ENCODE peak calls at places on chromosomes 11 and 22, in four cellular contexts. One of them, this sample, is unnamed.

GRCh38 chr22:19879996-19880785 is 25.5 kb upstream of the GNB1L start:
- DNase-seq in H1: peak; percentile 51
- DNase-seq in mammary epithelial cell: no peak
- DNase-seq in kidney: peak; percentile 67
- DNase-seq in this sample: no peak

GRCh38 chr11:67204837-67205236 is 61.4 kb upstream of the GRK2 start:
- DNase-seq in H1: no peak
- DNase-seq in mammary epithelial cell: no peak
- DNase-seq in kidney: no peak
- DNase-seq in this sample: no peak

GRCh38 chr22:47716890-47717615 is 954.6 kb downstream of the TBC1D22A start:
- DNase-seq in H1: peak; percentile 34
- DNase-seq in mammary epithelial cell: no peak
- DNase-seq in kidney: no peak
- DNase-seq in this sample: no peak

GRCh38 chr11:85823816-85824215 is 12.9 kb upstream of the SYTL2 start:
- DNase-seq in H1: no peak
- DNase-seq in mammary epithelial cell: no peak
- DNase-seq in kidney: no peak
- DNase-seq in this sample: no peak

GRCh38 chr11:65553301-65554001 is 4.7 kb downstream of the LTBP3 start:
- DNase-seq in H1: peak; percentile 86
- DNase-seq in mammary epithelial cell: no peak
- DNase-seq in kidney: peak; percentile 77
- DNase-seq in this sample: no peak

GRCh38 chr11:70506986-70507385 is 108.7 kb downstream of the CTTN start:
- DNase-seq in H1: no peak
- DNase-seq in mammary epithelial cell: no peak
- DNase-seq in kidney: no peak
- DNase-seq in this sample: no peak

GRCh38 chr11:72238040-72238450 is 5.9 kb downstream of the PHOX2A start:
- DNase-seq in H1: peak; percentile 92
- DNase-seq in mammary epithelial cell: peak; percentile 19
- DNase-seq in kidney: no peak
- DNase-seq in this sample: no peak

GRCh38 chr11:9787981-9788521 is 124.2 kb downstream of the SWAP70 start:
- DNase-seq in H1: no peak
- DNase-seq in mammary epithelial cell: peak; percentile 38
- DNase-seq in kidney: no peak
- DNase-seq in this sample: no peak

GRCh38 chr11:100706179-100706578 is 19.1 kb downstream of the ARHGAP42 start:
- DNase-seq in H1: no peak
- DNase-seq in mammary epithelial cell: no peak
- DNase-seq in kidney: no peak
- DNase-seq in this sample: no peak

GRCh38 chr11:101003468-101003867 is 126.1 kb downstream of the PGR start:
- DNase-seq in H1: no peak
- DNase-seq in mammary epithelial cell: peak; percentile 21
- DNase-seq in kidney: no peak
- DNase-seq in this sample: no peak

GRCh38 chr11:59189986-59190385 is 18.1 kb downstream of the DTX4 start:
- DNase-seq in H1: no peak
- DNase-seq in mammary epithelial cell: no peak
- DNase-seq in kidney: no peak
- DNase-seq in this sample: no peak

GRCh38 chr11:65502852-65503603 is 4.2 kb downstream of the MALAT1 start:
- DNase-seq in H1: no peak
- DNase-seq in mammary epithelial cell: no peak
- DNase-seq in kidney: no peak
- DNase-seq in this sample: no peak

GRCh38 chr11:88335284-88335683 is 2.3 kb downstream of the CTSC start:
- DNase-seq in H1: no peak
- DNase-seq in mammary epithelial cell: no peak
- DNase-seq in kidney: no peak
- DNase-seq in this sample: no peak

GRCh38 chr22:38982008-38982927 is at the start of gene APOBEC3B:
- DNase-seq in H1: no peak
- DNase-seq in mammary epithelial cell: peak; percentile 93
- DNase-seq in kidney: peak; percentile 95
- DNase-seq in this sample: no peak

GRCh38 chr11:112128483-112129121 is 35.3 kb downstream of the IL18 start:
- DNase-seq in H1: no peak
- DNase-seq in mammary epithelial cell: peak; percentile 88
- DNase-seq in kidney: peak; percentile 80
- DNase-seq in this sample: peak; percentile 35

GRCh38 chr11:126149759-126150236 is 61.7 kb downstream of the RPUSD4 start:
- DNase-seq in H1: no peak
- DNase-seq in mammary epithelial cell: no peak
- DNase-seq in kidney: no peak
- DNase-seq in this sample: no peak

GRCh38 chr11:7637447-7638157 is 35.7 kb downstream of the CYB5R2 start:
- DNase-seq in H1: no peak
- DNase-seq in mammary epithelial cell: peak; percentile 58
- DNase-seq in kidney: no peak
- DNase-seq in this sample: no peak

GRCh38 chr11:79466411-79466810 is 25.6 kb upstream of the TENM4 start:
- DNase-seq in H1: no peak
- DNase-seq in mammary epithelial cell: peak; percentile 27
- DNase-seq in kidney: no peak
- DNase-seq in this sample: no peak

GRCh38 chr11:100563541-100564280 is 123.4 kb upstream of the ARHGAP42 start:
- DNase-seq in H1: no peak
- DNase-seq in mammary epithelial cell: peak; percentile 3
- DNase-seq in kidney: no peak
- DNase-seq in this sample: no peak

GRCh38 chr11:19739872-19740271 is 27.2 kb downstream of the NAV2 start:
- DNase-seq in H1: peak; percentile 57
- DNase-seq in mammary epithelial cell: no peak
- DNase-seq in kidney: no peak
- DNase-seq in this sample: no peak

GRCh38 chr11:111162306-111162705 is 83.2 kb upstream of the POU2AF2 start:
- DNase-seq in H1: no peak
- DNase-seq in mammary epithelial cell: peak; percentile 24
- DNase-seq in kidney: no peak
- DNase-seq in this sample: no peak

DNA sequence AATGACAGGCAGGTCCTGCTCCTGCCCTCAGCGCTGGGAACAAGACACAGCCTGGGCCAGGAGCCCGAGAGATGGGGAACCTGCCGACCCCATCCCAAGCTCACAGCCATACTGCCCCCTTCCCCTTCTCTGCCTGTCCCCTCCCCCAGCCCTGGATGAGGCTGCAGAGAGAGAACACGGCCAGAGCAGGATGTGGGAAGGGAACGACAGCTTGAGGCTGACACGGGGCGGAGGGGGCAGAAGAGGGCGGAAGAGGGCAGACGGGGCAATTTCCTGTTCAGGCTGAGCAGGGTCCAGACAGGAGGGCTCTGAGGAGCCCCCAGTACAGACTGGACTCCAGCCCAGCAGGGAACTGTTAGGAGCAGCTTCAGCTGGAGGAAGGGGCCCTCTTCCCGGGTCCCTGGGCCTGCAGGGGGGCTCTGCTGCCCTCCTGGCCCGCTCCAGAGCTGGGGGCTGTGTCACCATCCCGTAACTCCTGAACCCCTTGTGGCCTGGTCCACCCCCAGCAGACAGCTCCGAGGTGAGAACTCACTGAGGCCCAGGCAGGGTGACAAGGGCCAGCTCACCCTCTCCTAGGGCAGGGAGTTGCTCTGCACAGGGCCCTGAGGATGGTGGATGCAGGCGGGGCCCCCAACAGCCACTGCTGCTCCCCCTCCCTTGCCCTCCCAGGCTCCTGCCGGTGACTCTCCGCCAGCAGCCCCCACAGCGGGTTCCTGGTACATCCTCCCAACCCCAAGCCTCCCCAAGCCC is 5.7 kb downstream of the CTSD start:
- DNase-seq in H1: no peak
- DNase-seq in mammary epithelial cell: no peak
- DNase-seq in kidney: peak; percentile 81
- DNase-seq in this sample: no peak
- H3K9ac ChIP-seq in H1: no peak overlapping the region
- H3K9ac ChIP-seq in mammary epithelial cell: no peak overlapping the region
- H3K9ac ChIP-seq in kidney: no peak overlapping the region
- H3K9ac ChIP-seq in this sample: no peak overlapping the region

GRCh38 chr22:21693999-21694341 is 28.2 kb downstream of the PPIL2 start:
- DNase-seq in H1: no peak
- DNase-seq in mammary epithelial cell: no peak
- DNase-seq in kidney: no peak
- DNase-seq in this sample: no peak

GRCh38 chr22:21693333-21693998 is 27.7 kb downstream of the PPIL2 start:
- DNase-seq in H1: no peak
- DNase-seq in mammary epithelial cell: no peak
- DNase-seq in kidney: no peak
- DNase-seq in this sample: no peak

GRCh38 chr22:21694795-21695431 is 29.1 kb downstream of the PPIL2 start:
- DNase-seq in H1: no peak
- DNase-seq in mammary epithelial cell: no peak
- DNase-seq in kidney: no peak
- DNase-seq in this sample: no peak

GRCh38 chr22:21695432-21696085 is 29.7 kb downstream of the PPIL2 start:
- DNase-seq in H1: no peak
- DNase-seq in mammary epithelial cell: no peak
- DNase-seq in kidney: no peak
- DNase-seq in this sample: no peak

GRCh38 chr22:21694394-21694793 is 28.6 kb downstream of the PPIL2 start:
- DNase-seq in H1: no peak
- DNase-seq in mammary epithelial cell: no peak
- DNase-seq in kidney: no peak
- DNase-seq in this sample: no peak
- H3K36me3 ChIP-seq in H1: peaks cover 4% of the 10 kb centered on the region
- H3K36me3 ChIP-seq in mammary epithelial cell: no peaks in the 10 kb centered on the region
- H3K36me3 ChIP-seq in kidney: peaks cover 47% of the 10 kb centered on the region
- H3K36me3 ChIP-seq in this sample: peaks cover 6% of the 10 kb centered on the region

GRCh38 chr11:31939004-31939403 is 127.9 kb upstream of the PAX6 start:
- DNase-seq in H1: no peak
- DNase-seq in mammary epithelial cell: no peak
- DNase-seq in kidney: no peak
- DNase-seq in this sample: no peak
- H3K9ac ChIP-seq in H1: no peak overlapping the region
- H3K9ac ChIP-seq in mammary epithelial cell: no peak overlapping the region
- H3K9ac ChIP-seq in kidney: no peak overlapping the region
- H3K9ac ChIP-seq in this sample: no peak overlapping the region

GRCh38 chr22:29331658-29332300 is 16.3 kb upstream of the RASL10A start:
- DNase-seq in H1: no peak
- DNase-seq in mammary epithelial cell: no peak
- DNase-seq in kidney: peak; percentile 66
- DNase-seq in this sample: no peak

GRCh38 chr22:29329581-29329980 is 14.1 kb upstream of the RASL10A start:
- DNase-seq in H1: no peak
- DNase-seq in mammary epithelial cell: no peak
- DNase-seq in kidney: no peak
- DNase-seq in this sample: no peak

GRCh38 chr22:29331213-29331612 is 15.7 kb upstream of the RASL10A start:
- DNase-seq in H1: no peak
- DNase-seq in mammary epithelial cell: no peak
- DNase-seq in kidney: no peak
- DNase-seq in this sample: no peak

GRCh38 chr22:29330291-29330690 is 14.8 kb upstream of the RASL10A start:
- DNase-seq in H1: no peak
- DNase-seq in mammary epithelial cell: no peak
- DNase-seq in kidney: no peak
- DNase-seq in this sample: no peak

GRCh38 chr22:29330753-29331152 is 15.3 kb upstream of the RASL10A start:
- DNase-seq in H1: no peak
- DNase-seq in mammary epithelial cell: no peak
- DNase-seq in kidney: peak; percentile 89
- DNase-seq in this sample: no peak
- H3K36me3 ChIP-seq in H1: peaks cover 9% of the 10 kb centered on the region
- H3K36me3 ChIP-seq in mammary epithelial cell: peaks cover 1% of the 10 kb centered on the region
- H3K36me3 ChIP-seq in kidney: peaks cover 8% of the 10 kb centered on the region
- H3K36me3 ChIP-seq in this sample: no peaks in the 10 kb centered on the region

GRCh38 chr22:44304354-44304753 is 8.4 kb downstream of the SHISAL1 start:
- DNase-seq in H1: no peak
- DNase-seq in mammary epithelial cell: no peak
- DNase-seq in kidney: no peak
- DNase-seq in this sample: no peak

GRCh38 chr22:44305888-44306287 is 6.9 kb downstream of the SHISAL1 start:
- DNase-seq in H1: no peak
- DNase-seq in mammary epithelial cell: no peak
- DNase-seq in kidney: no peak
- DNase-seq in this sample: no peak

GRCh38 chr22:44307509-44308169 is 5.1 kb downstream of the SHISAL1 start:
- DNase-seq in H1: no peak
- DNase-seq in mammary epithelial cell: no peak
- DNase-seq in kidney: no peak
- DNase-seq in this sample: no peak

GRCh38 chr22:44304906-44305305 is 7.8 kb downstream of the SHISAL1 start:
- DNase-seq in H1: no peak
- DNase-seq in mammary epithelial cell: no peak
- DNase-seq in kidney: no peak
- DNase-seq in this sample: no peak

GRCh38 chr22:44305455-44305854 is 7.3 kb downstream of the SHISAL1 start:
- DNase-seq in H1: no peak
- DNase-seq in mammary epithelial cell: no peak
- DNase-seq in kidney: no peak
- DNase-seq in this sample: no peak
- H3K9ac ChIP-seq in H1: no peak overlapping the region
- H3K9ac ChIP-seq in mammary epithelial cell: no peak overlapping the region
- H3K9ac ChIP-seq in kidney: no peak overlapping the region
- H3K9ac ChIP-seq in this sample: no peak overlapping the region

GRCh38 chr22:46349681-46350080 is 14.2 kb downstream of the TRMU start:
- DNase-seq in H1: no peak
- DNase-seq in mammary epithelial cell: no peak
- DNase-seq in kidney: peak; percentile 6
- DNase-seq in this sample: no peak
- H3K36me3 ChIP-seq in H1: peaks cover 32% of the 10 kb centered on the region
- H3K36me3 ChIP-seq in mammary epithelial cell: peaks cover 25% of the 10 kb centered on the region
- H3K36me3 ChIP-seq in kidney: peaks cover 71% of the 10 kb centered on the region
- H3K36me3 ChIP-seq in this sample: peaks cover 65% of the 10 kb centered on the region

GRCh38 chr22:37591823-37592404 is 12.0 kb upstream of the LGALS2 start:
- DNase-seq in H1: no peak
- DNase-seq in mammary epithelial cell: no peak
- DNase-seq in kidney: no peak
- DNase-seq in this sample: no peak
- H3K9ac ChIP-seq in H1: no peak overlapping the region
- H3K9ac ChIP-seq in mammary epithelial cell: no peak overlapping the region
- H3K9ac ChIP-seq in kidney: no peak overlapping the region
- H3K9ac ChIP-seq in this sample: peak overlapping the region; percentile 50

GRCh38 chr11:1296287-1296686 is 13.1 kb downstream of the TOLLIP start:
- DNase-seq in H1: no peak
- DNase-seq in mammary epithelial cell: no peak
- DNase-seq in kidney: peak; percentile 64
- DNase-seq in this sample: no peak

GRCh38 chr11:1295591-1295990 is 13.8 kb downstream of the TOLLIP start:
- DNase-seq in H1: no peak
- DNase-seq in mammary epithelial cell: no peak
- DNase-seq in kidney: peak; percentile 61
- DNase-seq in this sample: no peak

GRCh38 chr11:1297011-1297575 is 12.3 kb downstream of the TOLLIP start:
- DNase-seq in H1: no peak
- DNase-seq in mammary epithelial cell: no peak
- DNase-seq in kidney: peak; percentile 52
- DNase-seq in this sample: no peak

GRCh38 chr11:1293619-1294015 is 15.8 kb downstream of the TOLLIP start:
- DNase-seq in H1: no peak
- DNase-seq in mammary epithelial cell: no peak
- DNase-seq in kidney: peak; percentile 70
- DNase-seq in this sample: no peak

GRCh38 chr11:1295086-1295485 is 14.3 kb downstream of the TOLLIP start:
- DNase-seq in H1: no peak
- DNase-seq in mammary epithelial cell: no peak
- DNase-seq in kidney: peak; percentile 67
- DNase-seq in this sample: no peak
- H3K36me3 ChIP-seq in H1: no peaks in the 10 kb centered on the region
- H3K36me3 ChIP-seq in mammary epithelial cell: peaks cover 2% of the 10 kb centered on the region
- H3K36me3 ChIP-seq in kidney: peaks cover under 1% of the 10 kb centered on the region
- H3K36me3 ChIP-seq in this sample: peaks cover under 1% of the 10 kb centered on the region

This sample was measured in SK-N-MC.